ENCODE peak calls at places on chromosomes 11 and 22, in ten cellular contexts. V is NCI-H1417; N is adrenal gland; L is germinal center; R is HCEC 1CT; Y is activated naive CD8-positive, alpha-beta T cell treated with anti-CD3 and anti-CD28 coated beads for 36 hours; J is naive thymus-derived CD4-positive, alpha-beta T cell; M is effector memory CD4-positive, alpha-beta T cell; X is PC-9; C is activated T-cell treated with anti-CD3 and anti-CD28 coated beads for 1 hour. O is an unnamed sample.

GRCh38 chr11:6498121-6498520 is 1.0 kb downstream of the DNHD1 start:
- DNase-seq in V (no peak), N (no peak), L (no peak), R (no peak), Y (no peak), J (no peak), M (no peak), X (no peak), C (no peak), O (no peak)

GRCh38 chr22:28843633-28844032 is 39.7 kb upstream of the ZNRF3 start:
- DNase-seq in V (no peak), N (no peak), L (no peak), R (no peak), Y (no peak), J (no peak), M (no peak), X (no peak), C (no peak), O (no peak)

GRCh38 chr11:61679893-61680621 is at the start of gene DAGLA:
- DNase-seq in V (peak; percentile 89), N (peak; percentile 66), L (peak; percentile 89), R (peak; percentile 22), Y (peak; percentile 79), J (peak; percentile 65), M (peak; percentile 70), X (peak; percentile 75), C (peak; percentile 76), O (peak; percentile 76)

GRCh38 chr11:70527046-70527395 is 128.7 kb downstream of the CTTN start:
- DNase-seq in V (no peak), N (no peak), L (no peak), R (no peak), Y (no peak), J (no peak), M (no peak), X (no peak), C (no peak), O (no peak)

GRCh38 chr22:27993201-27993635 is 74.2 kb upstream of the PITPNB start:
- DNase-seq in V (no peak), N (no peak), L (no peak), R (no peak), Y (no peak), J (no peak), M (no peak), X (no peak), C (no peak), O (no peak)

GRCh38 chr11:14537134-14537599 is 17.0 kb upstream of the PSMA1 start:
- DNase-seq in V (peak; percentile 66), N (peak; percentile 40), L (peak; percentile 60), R (peak; percentile 5), Y (peak; percentile 14), J (peak; percentile 39), M (peak; percentile 7), X (no peak), C (peak; percentile 23), O (peak; percentile 70)

GRCh38 chr11:61728940-61729219 is 23.6 kb upstream of the MYRF start:
- DNase-seq in V (no peak), N (no peak), L (no peak), R (peak; percentile 42), Y (no peak), J (no peak), M (no peak), X (peak; percentile 82), C (no peak), O (peak; percentile 34)

GRCh38 chr22:48492371-48493320 is 1335.0 kb downstream of the BRD1 start:
- DNase-seq in V (peak; percentile 77), N (peak; percentile 75), L (peak; percentile 67), R (peak; percentile 17), Y (peak; percentile 23), J (no peak), M (no peak), X (peak; percentile 40), C (no peak), O (peak; percentile 69)

GRCh38 chr11:74720596-74721478 is 10.4 kb downstream of the CHRDL2 start:
- DNase-seq in V (no peak), N (peak; percentile 21), L (no peak), R (no peak), Y (no peak), J (no peak), M (no peak), X (no peak), C (no peak), O (no peak)

GRCh38 chr11:83410605-83411565 is 124.7 kb upstream of the CCDC90B start:
- DNase-seq in V (no peak), N (no peak), L (no peak), R (no peak), Y (no peak), J (no peak), M (no peak), X (no peak), C (no peak), O (no peak)

GRCh38 chr11:45266693-45267451 is 19.3 kb downstream of the SYT13 start:
- DNase-seq in V (no peak), N (no peak), L (peak; percentile 44), R (no peak), Y (peak; percentile 22), J (no peak), M (no peak), X (no peak), C (no peak), O (peak; percentile 58)

GRCh38 chr11:103609117-103610066 is 427.0 kb upstream of the DDI1 start:
- DNase-seq in V (no peak), N (no peak), L (no peak), R (peak; percentile 95), Y (no peak), J (no peak), M (no peak), X (peak; percentile 50), C (no peak), O (no peak)

GRCh38 chr11:34651551-34651950 is 30.7 kb downstream of the EHF start:
- DNase-seq in V (peak; percentile 24), N (peak; percentile 76), L (no peak), R (no peak), Y (no peak), J (no peak), M (no peak), X (no peak), C (no peak), O (no peak)

GRCh38 chr11:75505966-75506692 is 19.6 kb downstream of the GDPD5 start:
- DNase-seq in V (no peak), N (no peak), L (no peak), R (no peak), Y (no peak), J (no peak), M (no peak), X (no peak), C (no peak), O (no peak)

GRCh38 chr11:35491231-35491871 is 34.1 kb downstream of the PAMR1 start:
- DNase-seq in V (no peak), N (no peak), L (no peak), R (peak; percentile 86), Y (no peak), J (no peak), M (no peak), X (peak; percentile 10), C (no peak), O (no peak)

GRCh38 chr11:111259871-111260270 is 14.3 kb downstream of the POU2AF2 start:
- DNase-seq in V (no peak), N (no peak), L (no peak), R (peak; percentile 16), Y (no peak), J (no peak), M (no peak), X (no peak), C (no peak), O (no peak)

GRCh38 chr11:130435671-130436070 is 7.3 kb upstream of the ADAMTS8 start:
- DNase-seq in V (no peak), N (no peak), L (no peak), R (no peak), Y (no peak), J (no peak), M (no peak), X (no peak), C (no peak), O (no peak)

GRCh38 chr11:106446961-106447360 is 369.5 kb downstream of the AASDHPPT start:
- DNase-seq in V (no peak), N (no peak), L (no peak), R (no peak), Y (no peak), J (no peak), M (no peak), X (no peak), C (no peak), O (no peak)

GRCh38 chr22:47448231-47449035 is 686.0 kb downstream of the TBC1D22A start:
- DNase-seq in V (no peak), N (no peak), L (no peak), R (no peak), Y (no peak), J (no peak), M (no peak), X (no peak), C (no peak), O (no peak)

GRCh38 chr11:85759915-85760314 is 51.0 kb downstream of the SYTL2 start:
- DNase-seq in V (no peak), N (no peak), L (no peak), R (peak; percentile 85), Y (no peak), J (no peak), M (no peak), X (peak; percentile 11), C (no peak), O (no peak)

GRCh38 chr22:43346521-43346929 is 3.4 kb upstream of the SCUBE1 start:
- DNase-seq in V (peak; percentile 54), N (peak; percentile 73), L (peak; percentile 69), R (peak; percentile 18), Y (peak; percentile 62), J (peak; percentile 33), M (peak; percentile 56), X (peak; percentile 66), C (peak; percentile 62), O (peak; percentile 80)

GRCh38 chr11:3091846-3092602 is 34.8 kb upstream of the CARS1 start:
- DNase-seq in V (peak; percentile 76), N (peak; percentile 70), L (peak; percentile 89), R (peak; percentile 51), Y (peak; percentile 73), J (peak; percentile 38), M (peak; percentile 62), X (peak; percentile 72), C (peak; percentile 64), O (peak; percentile 79)

GRCh38 chr11:10742460-10743208 is 8.4 kb upstream of the CTR9 start:
- DNase-seq in V (no peak), N (peak; percentile 64), L (no peak), R (peak; percentile 76), Y (no peak), J (peak; percentile 47), M (peak; percentile 46), X (peak; percentile 6), C (peak; percentile 9), O (peak; percentile 59)

GRCh38 chr22:49626361-49627216 is 201.1 kb downstream of the BRD1 start:
- DNase-seq in V (no peak), N (no peak), L (no peak), R (no peak), Y (no peak), J (no peak), M (no peak), X (no peak), C (no peak), O (no peak)

O was measured in activated CD8-positive, alpha-beta T cell treated with anti-CD3 and anti-CD28 coated beads for 36 hours.